ENCODE peak calls at places on chromosomes 7 and 10, in ten cellular contexts. One of them, this sample, is unnamed.
A peak's percentile ranks its signal among the peaks of the same experiment; 100 is the strongest.

GRCh38 chr7:133556070-133556469 is 303.2 kb downstream of the EXOC4 start:
- DNase-seq in PC-9: no peak
- DNase-seq in A673: no peak
- DNase-seq in adrenal gland: no peak
- DNase-seq in keratinocyte: no peak
- DNase-seq in dorsolateral prefrontal cortex: no peak
- DNase-seq in right lobe of liver: no peak
- DNase-seq in CD8-positive, alpha-beta T cell: no peak
- DNase-seq in breast epithelium: no peak
- DNase-seq in lower leg skin: no peak
- DNase-seq in this sample: no peak

GRCh38 chr7:136009488-136010079 is 32.4 kb upstream of the MTPN start:
- DNase-seq in PC-9: peak; percentile 55
- DNase-seq in A673: peak; percentile 76
- DNase-seq in adrenal gland: no peak
- DNase-seq in keratinocyte: peak; percentile 4
- DNase-seq in dorsolateral prefrontal cortex: no peak
- DNase-seq in right lobe of liver: no peak
- DNase-seq in CD8-positive, alpha-beta T cell: no peak
- DNase-seq in breast epithelium: no peak
- DNase-seq in lower leg skin: no peak
- DNase-seq in this sample: peak; percentile 61

GRCh38 chr10:30481603-30482002 is 47.6 kb downstream of the MAP3K8 start:
- DNase-seq in PC-9: no peak
- DNase-seq in A673: no peak
- DNase-seq in adrenal gland: no peak
- DNase-seq in keratinocyte: no peak
- DNase-seq in dorsolateral prefrontal cortex: no peak
- DNase-seq in right lobe of liver: no peak
- DNase-seq in CD8-positive, alpha-beta T cell: no peak
- DNase-seq in breast epithelium: no peak
- DNase-seq in lower leg skin: no peak
- DNase-seq in this sample: no peak

GRCh38 chr10:11345224-11346054 is 266.0 kb downstream of the USP6NL start:
- DNase-seq in PC-9: no peak
- DNase-seq in A673: peak; percentile 9
- DNase-seq in adrenal gland: peak; percentile 22
- DNase-seq in keratinocyte: no peak
- DNase-seq in dorsolateral prefrontal cortex: no peak
- DNase-seq in right lobe of liver: no peak
- DNase-seq in CD8-positive, alpha-beta T cell: no peak
- DNase-seq in breast epithelium: no peak
- DNase-seq in lower leg skin: peak; percentile 37
- DNase-seq in this sample: peak; percentile 30

GRCh38 chr10:72274730-72275350 is 1.1 kb downstream of the DDIT4 start:
- DNase-seq in PC-9: peak; percentile 72
- DNase-seq in A673: no peak
- DNase-seq in adrenal gland: peak; percentile 77
- DNase-seq in keratinocyte: peak; percentile 83
- DNase-seq in dorsolateral prefrontal cortex: peak; percentile 78
- DNase-seq in right lobe of liver: peak; percentile 86
- DNase-seq in CD8-positive, alpha-beta T cell: peak; percentile 66
- DNase-seq in breast epithelium: peak; percentile 65
- DNase-seq in lower leg skin: peak; percentile 71
- DNase-seq in this sample: peak; percentile 57

GRCh38 chr7:16851829-16852228 is 30.0 kb downstream of the AGR3 start:
- DNase-seq in PC-9: no peak
- DNase-seq in A673: peak; percentile 71
- DNase-seq in adrenal gland: no peak
- DNase-seq in keratinocyte: no peak
- DNase-seq in dorsolateral prefrontal cortex: peak; percentile 17
- DNase-seq in right lobe of liver: no peak
- DNase-seq in CD8-positive, alpha-beta T cell: no peak
- DNase-seq in breast epithelium: no peak
- DNase-seq in lower leg skin: no peak
- DNase-seq in this sample: no peak

GRCh38 chr10:82934429-82934828 is 1059.4 kb downstream of the NRG3 start:
- DNase-seq in PC-9: no peak
- DNase-seq in A673: peak; percentile 1
- DNase-seq in adrenal gland: no peak
- DNase-seq in keratinocyte: no peak
- DNase-seq in dorsolateral prefrontal cortex: no peak
- DNase-seq in right lobe of liver: no peak
- DNase-seq in CD8-positive, alpha-beta T cell: no peak
- DNase-seq in breast epithelium: no peak
- DNase-seq in lower leg skin: no peak
- DNase-seq in this sample: no peak

GRCh38 chr10:29314726-29315125 is 25.9 kb downstream of the LYZL1 start:
- DNase-seq in PC-9: no peak
- DNase-seq in A673: no peak
- DNase-seq in adrenal gland: no peak
- DNase-seq in keratinocyte: no peak
- DNase-seq in dorsolateral prefrontal cortex: no peak
- DNase-seq in right lobe of liver: no peak
- DNase-seq in CD8-positive, alpha-beta T cell: no peak
- DNase-seq in breast epithelium: no peak
- DNase-seq in lower leg skin: no peak
- DNase-seq in this sample: no peak

GRCh38 chr7:16743207-16743606 is 10.3 kb upstream of the TSPAN13 start:
- DNase-seq in PC-9: no peak
- DNase-seq in A673: no peak
- DNase-seq in adrenal gland: no peak
- DNase-seq in keratinocyte: no peak
- DNase-seq in dorsolateral prefrontal cortex: no peak
- DNase-seq in right lobe of liver: no peak
- DNase-seq in CD8-positive, alpha-beta T cell: no peak
- DNase-seq in breast epithelium: no peak
- DNase-seq in lower leg skin: no peak
- DNase-seq in this sample: peak; percentile 81

GRCh38 chr7:83850037-83850619 is 201.2 kb upstream of the SEMA3E start:
- DNase-seq in PC-9: no peak
- DNase-seq in A673: no peak
- DNase-seq in adrenal gland: no peak
- DNase-seq in keratinocyte: no peak
- DNase-seq in dorsolateral prefrontal cortex: no peak
- DNase-seq in right lobe of liver: no peak
- DNase-seq in CD8-positive, alpha-beta T cell: no peak
- DNase-seq in breast epithelium: no peak
- DNase-seq in lower leg skin: no peak
- DNase-seq in this sample: peak; percentile 5

GRCh38 chr7:14717711-14718304 is 184.7 kb downstream of the DGKB start:
- DNase-seq in PC-9: no peak
- DNase-seq in A673: peak; percentile 27
- DNase-seq in adrenal gland: no peak
- DNase-seq in keratinocyte: no peak
- DNase-seq in dorsolateral prefrontal cortex: no peak
- DNase-seq in right lobe of liver: no peak
- DNase-seq in CD8-positive, alpha-beta T cell: no peak
- DNase-seq in breast epithelium: no peak
- DNase-seq in lower leg skin: no peak
- DNase-seq in this sample: peak; percentile 40

GRCh38 chr7:104960741-104961479 is 53.1 kb upstream of the KMT2E start:
- DNase-seq in PC-9: no peak
- DNase-seq in A673: no peak
- DNase-seq in adrenal gland: peak; percentile 47
- DNase-seq in keratinocyte: no peak
- DNase-seq in dorsolateral prefrontal cortex: no peak
- DNase-seq in right lobe of liver: no peak
- DNase-seq in CD8-positive, alpha-beta T cell: no peak
- DNase-seq in breast epithelium: no peak
- DNase-seq in lower leg skin: peak; percentile 47
- DNase-seq in this sample: peak; percentile 74

GRCh38 chr10:133438711-133439273 is 14.4 kb upstream of the SPRN start:
- DNase-seq in PC-9: no peak
- DNase-seq in A673: peak; percentile 64
- DNase-seq in adrenal gland: no peak
- DNase-seq in keratinocyte: no peak
- DNase-seq in dorsolateral prefrontal cortex: no peak
- DNase-seq in right lobe of liver: peak; percentile 51
- DNase-seq in CD8-positive, alpha-beta T cell: no peak
- DNase-seq in breast epithelium: peak; percentile 7
- DNase-seq in lower leg skin: peak; percentile 12
- DNase-seq in this sample: peak; percentile 28

GRCh38 chr7:129282865-129283264 is 58.0 kb downstream of the AHCYL2 start:
- DNase-seq in PC-9: no peak
- DNase-seq in A673: no peak
- DNase-seq in adrenal gland: no peak
- DNase-seq in keratinocyte: no peak
- DNase-seq in dorsolateral prefrontal cortex: no peak
- DNase-seq in right lobe of liver: no peak
- DNase-seq in CD8-positive, alpha-beta T cell: no peak
- DNase-seq in breast epithelium: no peak
- DNase-seq in lower leg skin: no peak
- DNase-seq in this sample: no peak

GRCh38 chr10:49139866-49140195 is 6.0 kb upstream of the FAM170B start:
- DNase-seq in PC-9: peak; percentile 50
- DNase-seq in A673: no peak
- DNase-seq in adrenal gland: peak; percentile 64
- DNase-seq in keratinocyte: no peak
- DNase-seq in dorsolateral prefrontal cortex: no peak
- DNase-seq in right lobe of liver: no peak
- DNase-seq in CD8-positive, alpha-beta T cell: no peak
- DNase-seq in breast epithelium: no peak
- DNase-seq in lower leg skin: no peak
- DNase-seq in this sample: peak; percentile 99

GRCh38 chr10:78865518-78865835 is 203.3 kb upstream of the ZMIZ1 start:
- DNase-seq in PC-9: no peak
- DNase-seq in A673: no peak
- DNase-seq in adrenal gland: peak; percentile 60
- DNase-seq in keratinocyte: no peak
- DNase-seq in dorsolateral prefrontal cortex: peak; percentile 45
- DNase-seq in right lobe of liver: no peak
- DNase-seq in CD8-positive, alpha-beta T cell: no peak
- DNase-seq in breast epithelium: peak; percentile 27
- DNase-seq in lower leg skin: no peak
- DNase-seq in this sample: peak; percentile 3

GRCh38 chr10:98795467-98795866 is 348.7 kb upstream of the HPS1 start:
- DNase-seq in PC-9: no peak
- DNase-seq in A673: no peak
- DNase-seq in adrenal gland: no peak
- DNase-seq in keratinocyte: no peak
- DNase-seq in dorsolateral prefrontal cortex: no peak
- DNase-seq in right lobe of liver: no peak
- DNase-seq in CD8-positive, alpha-beta T cell: no peak
- DNase-seq in breast epithelium: no peak
- DNase-seq in lower leg skin: no peak
- DNase-seq in this sample: no peak

GRCh38 chr10:122162566-122163181 is 108.4 kb upstream of the BTBD16 start:
- DNase-seq in PC-9: no peak
- DNase-seq in A673: no peak
- DNase-seq in adrenal gland: no peak
- DNase-seq in keratinocyte: no peak
- DNase-seq in dorsolateral prefrontal cortex: no peak
- DNase-seq in right lobe of liver: peak; percentile 89
- DNase-seq in CD8-positive, alpha-beta T cell: no peak
- DNase-seq in breast epithelium: no peak
- DNase-seq in lower leg skin: no peak
- DNase-seq in this sample: no peak
- TF ChIP-seq CTCF in PC-9: no peak
- TF ChIP-seq CTCF in A673: no peak
- TF ChIP-seq CTCF in adrenal gland: no peak
- TF ChIP-seq CTCF in keratinocyte: no peak
- TF ChIP-seq CTCF in dorsolateral prefrontal cortex: no peak
- TF ChIP-seq CTCF in right lobe of liver: no peak
- TF ChIP-seq CTCF in CD8-positive, alpha-beta T cell: no peak
- TF ChIP-seq CTCF in breast epithelium: no peak
- TF ChIP-seq CTCF in lower leg skin: no peak
- TF ChIP-seq CTCF in this sample: no peak

GRCh38 chr10:13099144-13099665 is 758 bp upstream of the OPTN start:
- DNase-seq in PC-9: peak; percentile 37
- DNase-seq in A673: peak; percentile 63
- DNase-seq in adrenal gland: peak; percentile 70
- DNase-seq in keratinocyte: no peak
- DNase-seq in dorsolateral prefrontal cortex: peak; percentile 68
- DNase-seq in right lobe of liver: peak; percentile 65
- DNase-seq in CD8-positive, alpha-beta T cell: peak; percentile 29
- DNase-seq in breast epithelium: peak; percentile 28
- DNase-seq in lower leg skin: peak; percentile 64
- DNase-seq in this sample: peak; percentile 79
- H3K4me3 ChIP-seq in PC-9: peak overlapping the region; percentile 70
- H3K4me3 ChIP-seq in A673: peak overlapping the region; percentile 78
- H3K4me3 ChIP-seq in adrenal gland: no peak overlapping the region
- H3K4me3 ChIP-seq in keratinocyte: peak overlapping the region; percentile 92
- H3K4me3 ChIP-seq in dorsolateral prefrontal cortex: peak overlapping the region; percentile 86
- H3K4me3 ChIP-seq in right lobe of liver: peak overlapping the region; percentile 91
- H3K4me3 ChIP-seq in CD8-positive, alpha-beta T cell: peak overlapping the region; percentile 62
- H3K4me3 ChIP-seq in breast epithelium: peak overlapping the region; percentile 93
- H3K4me3 ChIP-seq in lower leg skin: peak overlapping the region; percentile 20
- H3K4me3 ChIP-seq in this sample: peak overlapping the region; percentile 84

GRCh38 chr10:93039721-93040120 is 20.9 kb upstream of the CYP26C1 start:
- DNase-seq in PC-9: no peak
- DNase-seq in A673: peak; percentile 48
- DNase-seq in adrenal gland: no peak
- DNase-seq in keratinocyte: no peak
- DNase-seq in dorsolateral prefrontal cortex: no peak
- DNase-seq in right lobe of liver: no peak
- DNase-seq in CD8-positive, alpha-beta T cell: no peak
- DNase-seq in breast epithelium: no peak
- DNase-seq in lower leg skin: no peak
- DNase-seq in this sample: peak; percentile 52
- TF ChIP-seq CTCF in PC-9: peak; percentile 24
- TF ChIP-seq CTCF in A673: peak; percentile 55
- TF ChIP-seq CTCF in adrenal gland: peak; percentile 13
- TF ChIP-seq CTCF in keratinocyte: peak; percentile 80
- TF ChIP-seq CTCF in dorsolateral prefrontal cortex: no peak
- TF ChIP-seq CTCF in right lobe of liver: peak; percentile 62
- TF ChIP-seq CTCF in CD8-positive, alpha-beta T cell: no peak
- TF ChIP-seq CTCF in breast epithelium: no peak
- TF ChIP-seq CTCF in lower leg skin: no peak
- TF ChIP-seq CTCF in this sample: peak; percentile 76

DNA sequence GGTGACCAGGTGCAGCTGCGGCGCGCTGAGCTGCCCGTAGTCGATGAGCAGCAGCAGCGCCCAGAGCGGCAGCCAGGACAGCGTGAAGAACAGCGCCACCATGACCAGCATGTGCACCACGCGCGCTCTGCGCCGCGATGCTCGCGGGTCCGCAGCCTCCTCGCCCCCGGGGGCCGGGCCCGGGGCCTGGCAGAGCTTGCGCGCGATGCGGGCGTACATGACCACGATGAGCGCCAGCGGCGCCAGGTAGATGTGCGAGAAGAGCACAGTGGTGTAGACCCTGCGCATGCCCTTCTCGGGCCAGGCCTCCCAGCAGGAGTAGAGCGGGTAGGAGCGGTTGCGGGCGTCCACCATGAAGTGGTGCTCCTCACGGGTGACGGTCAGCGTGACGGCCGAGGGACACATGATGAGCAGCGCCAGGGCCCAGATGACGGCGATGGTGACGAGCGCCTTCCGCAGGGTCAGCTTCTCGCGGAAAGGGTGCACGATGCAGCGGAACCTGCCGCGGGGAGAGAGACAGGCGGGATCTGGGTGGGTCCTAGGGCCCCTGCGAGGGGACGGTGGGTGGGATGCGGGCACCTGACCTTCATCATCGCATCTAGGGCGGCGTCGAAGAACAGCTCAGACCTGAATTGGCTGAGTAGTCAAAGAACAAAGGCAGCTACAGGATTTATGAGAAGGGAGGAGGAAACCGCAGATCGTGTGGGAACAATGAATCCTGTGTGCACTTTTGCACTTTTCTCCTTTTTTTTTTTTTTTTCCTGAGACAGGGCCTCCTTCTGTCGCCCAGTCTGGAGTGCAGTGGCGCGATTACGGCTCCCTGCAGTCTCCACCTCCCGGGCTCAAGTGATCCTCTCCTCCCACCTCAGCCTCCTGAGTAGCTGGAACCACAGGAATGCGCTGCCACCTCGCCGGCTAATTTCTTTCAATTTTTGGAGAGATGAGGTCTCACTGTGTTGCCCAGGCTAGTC is 22.4 kb upstream of the PPA1 start:
- DNase-seq in PC-9: peak; percentile 94
- DNase-seq in A673: no peak
- DNase-seq in adrenal gland: no peak
- DNase-seq in keratinocyte: peak; percentile 33
- DNase-seq in dorsolateral prefrontal cortex: no peak
- DNase-seq in right lobe of liver: no peak
- DNase-seq in CD8-positive, alpha-beta T cell: no peak
- DNase-seq in breast epithelium: peak; percentile 78
- DNase-seq in lower leg skin: no peak
- DNase-seq in this sample: peak; percentile 33
- H3K4me3 ChIP-seq in PC-9: no peak overlapping the region
- H3K4me3 ChIP-seq in A673: no peak overlapping the region
- H3K4me3 ChIP-seq in adrenal gland: no peak overlapping the region
- H3K4me3 ChIP-seq in keratinocyte: no peak overlapping the region
- H3K4me3 ChIP-seq in dorsolateral prefrontal cortex: no peak overlapping the region
- H3K4me3 ChIP-seq in right lobe of liver: no peak overlapping the region
- H3K4me3 ChIP-seq in CD8-positive, alpha-beta T cell: peak overlapping the region; percentile 48
- H3K4me3 ChIP-seq in breast epithelium: no peak overlapping the region
- H3K4me3 ChIP-seq in lower leg skin: no peak overlapping the region
- H3K4me3 ChIP-seq in this sample: no peak overlapping the region